ENCODE peak calls at places on chromosomes 3 and 15, in four cellular contexts. J is A549, R is thoracic aorta, W is heart right ventricle. V is an unnamed sample.

GRCh38 chr15:89740137-89740536 is 10.9 kb downstream of the MESP1 start:
- DNase-seq in J (peak; percentile 83), R (no peak), W (peak; percentile 61), V (peak; percentile 39)

GRCh38 chr15:22944651-22945050 is 35.5 kb downstream of the CYFIP1 start:
- DNase-seq in J (no peak), R (no peak), W (no peak), V (no peak)

GRCh38 chr3:23455084-23455483 is 252.0 kb downstream of the UBE2E2 start:
- DNase-seq in W (no peak), J (no peak), R (no peak), V (no peak)

GRCh38 chr15:72796515-72797337 is 13.2 kb upstream of the ADPGK start:
- DNase-seq in W (peak; percentile 26), J (peak; percentile 76), R (no peak), V (peak; percentile 46)

GRCh38 chr15:63331456-63331855 is 50.2 kb downstream of the CA12 start:
- DNase-seq in W (no peak), R (no peak), J (no peak), V (no peak)

GRCh38 chr3:171306631-171307030 is 153.6 kb downstream of the TNIK start:
- DNase-seq in R (peak; percentile 32), W (peak; percentile 86), J (peak; percentile 10), V (peak; percentile 31)

GRCh38 chr3:127182848-127183714 is 9.8 kb upstream of the PRR23E start:
- DNase-seq in W (no peak), R (no peak), J (no peak), V (no peak)

GRCh38 chr15:101664303-101664913 is 12.2 kb upstream of the TM2D3 start:
- DNase-seq in R (no peak), J (peak; percentile 54), W (no peak), V (no peak)

GRCh38 chr15:68014219-68014618 is 39.9 kb upstream of the PIAS1 start:
- DNase-seq in R (no peak), J (no peak), W (no peak), V (no peak)

GRCh38 chr3:172448661-172449467 is 608 bp upstream of the GHSR start:
- DNase-seq in R (no peak), W (no peak), J (no peak), V (no peak)

GRCh38 chr3:72487946-72488735 is 360.1 kb downstream of the SHQ1 start:
- DNase-seq in R (no peak), J (no peak), W (no peak), V (no peak)

GRCh38 chr3:13535905-13536304 is 13.0 kb upstream of the FBLN2 start:
- DNase-seq in W (no peak), J (no peak), R (no peak), V (no peak)

GRCh38 chr3:22933051-22933450 is 270.1 kb upstream of the UBE2E2 start:
- DNase-seq in W (no peak), R (no peak), J (no peak), V (no peak)

GRCh38 chr3:150202696-150203095 is 205.4 kb upstream of the TSC22D2 start:
- DNase-seq in W (no peak), J (no peak), R (no peak), V (no peak)

GRCh38 chr3:46861293-46861995 is 1.8 kb downstream of the MYL3 start:
- DNase-seq in R (no peak), J (no peak), W (peak; percentile 81), V (peak; percentile 7)

GRCh38 chr3:16728762-16729745 is 123.8 kb upstream of the DAZL start:
- DNase-seq in W (no peak), J (no peak), R (no peak), V (no peak)

GRCh38 chr3:12807066-12807465 is 10.6 kb downstream of the CAND2 start:
- DNase-seq in J (no peak), W (no peak), R (no peak), V (no peak)

GRCh38 chr3:142941373-142942123 is 21.9 kb downstream of the PAQR9 start:
- DNase-seq in R (no peak), J (no peak), W (no peak), V (no peak)

GRCh38 chr15:80026754-80027153 is 32.7 kb upstream of the ZFAND6 start:
- DNase-seq in W (no peak), R (no peak), J (no peak), V (no peak)

GRCh38 chr15:80036067-80036466 is 23.4 kb upstream of the ZFAND6 start:
- DNase-seq in J (no peak), R (no peak), W (no peak), V (no peak)

GRCh38 chr15:80034633-80035032 is 24.8 kb upstream of the ZFAND6 start:
- DNase-seq in J (no peak), W (no peak), R (no peak), V (no peak)

GRCh38 chr15:80028937-80029336 is 30.5 kb upstream of the ZFAND6 start:
- DNase-seq in W (no peak), J (no peak), R (no peak), V (no peak)

GRCh38 chr15:80031841-80032240 is 27.6 kb upstream of the ZFAND6 start:
- DNase-seq in J (no peak), R (no peak), W (peak; percentile 10), V (no peak)
- H3K27ac ChIP-seq in J (no peak overlapping the region), R (no peak overlapping the region), W (no peak overlapping the region), V (no peak overlapping the region)

GRCh38 chr3:124588036-124588435 is 142.2 kb upstream of the UMPS start:
- DNase-seq in R (no peak), W (no peak), J (no peak), V (no peak)

GRCh38 chr3:124591699-124592098 is 138.6 kb upstream of the UMPS start:
- DNase-seq in W (no peak), J (no peak), R (no peak), V (no peak)

GRCh38 chr3:124586126-124587052 is 143.9 kb upstream of the UMPS start:
- DNase-seq in W (no peak), R (no peak), J (no peak), V (no peak)

GRCh38 chr3:124587053-124587408 is 143.2 kb upstream of the UMPS start:
- DNase-seq in W (no peak), J (no peak), R (no peak), V (no peak)

GRCh38 chr3:124588794-124589193 is 141.5 kb upstream of the UMPS start:
- DNase-seq in W (no peak), R (no peak), J (no peak), V (no peak)
- H3K9me3 ChIP-seq in W (no peaks in the 10 kb centered on the region), R (no peaks in the 10 kb centered on the region), J (no peaks in the 10 kb centered on the region), V (no peaks in the 10 kb centered on the region)

GRCh38 chr3:179045719-179046402 is 25.7 kb downstream of the ZMAT3 start:
- DNase-seq in J (no peak), W (no peak), R (no peak), V (no peak)

GRCh38 chr3:179046497-179047353 is 24.9 kb downstream of the ZMAT3 start:
- DNase-seq in W (no peak), R (no peak), J (no peak), V (no peak)
- TF ChIP-seq CTCF in W (no peak), R (no peak), J (no peak), V (no peak)

GRCh38 chr3:174737966-174738365 is 121.2 kb upstream of the NAALADL2 start:
- DNase-seq in W (no peak), J (no peak), R (no peak), V (no peak)
- H3K27ac ChIP-seq in W (no peak overlapping the region), J (no peak overlapping the region), R (no peak overlapping the region), V (no peak overlapping the region)

GRCh38 chr15:25235391-25235790 is 203.4 kb downstream of the UBE3A start:
- DNase-seq in W (no peak), R (no peak), J (no peak), V (no peak)
- H3K9me3 ChIP-seq in W (no peaks in the 10 kb centered on the region), R (no peaks in the 10 kb centered on the region), J (no peaks in the 10 kb centered on the region), V (no peaks in the 10 kb centered on the region)